ENCODE peak calls at places on chromosomes 7 and 10, in ten cellular contexts. K, B, S, R, E, Q, N, G, I and V are unnamed samples.

GRCh38 chr7:107063245-107064120 is 19.0 kb downstream of the PRKAR2B start:
- DNase-seq in S (no peak), Q (no peak), E (no peak), B (no peak), G (no peak), N (no peak), I (no peak), K (no peak), R (no peak), V (no peak)

GRCh38 chr7:77367976-77368375 is 48.2 kb downstream of the GSAP start:
- DNase-seq in S (no peak), Q (no peak), B (no peak), K (no peak), N (no peak), E (no peak), I (no peak), G (no peak), R (no peak), V (no peak)

GRCh38 chr7:31955021-31955420 is 115.2 kb downstream of the PDE1C start:
- DNase-seq in B (peak; percentile 64), Q (no peak), E (no peak), N (no peak), I (peak; percentile 58), R (no peak), G (no peak), K (no peak), S (no peak), V (no peak)

GRCh38 chr7:137073571-137074325 is 205.3 kb downstream of the CHRM2 start:
- DNase-seq in N (no peak), B (peak; percentile 82), I (peak; percentile 26), R (no peak), E (no peak), G (no peak), Q (no peak), K (no peak), S (no peak), V (no peak)

GRCh38 chr7:80324032-80324431 is 187.8 kb downstream of the GNAT3 start:
- DNase-seq in N (no peak), R (no peak), S (no peak), G (no peak), E (no peak), K (no peak), Q (no peak), B (peak; percentile 89), I (peak; percentile 94), V (peak; percentile 99)

GRCh38 chr7:24727165-24728120 is 29.8 kb downstream of the GSDME start:
- DNase-seq in G (no peak), S (no peak), Q (no peak), B (no peak), K (no peak), I (no peak), E (no peak), R (no peak), N (no peak), V (no peak)

GRCh38 chr10:72105098-72105475 is 16.7 kb upstream of the SPOCK2 start:
- DNase-seq in Q (no peak), S (no peak), B (no peak), G (no peak), N (no peak), I (no peak), E (no peak), R (no peak), K (no peak), V (no peak)

GRCh38 chr7:65373608-65374351 is at the start of gene ZNF92:
- DNase-seq in E (peak; percentile 97), G (peak; percentile 94), R (peak; percentile 95), B (peak; percentile 91), N (peak; percentile 97), I (peak; percentile 98), Q (peak; percentile 97), K (peak; percentile 97), S (peak; percentile 99), V (peak; percentile 91)

GRCh38 chr7:128017460-128017859 is 13.8 kb downstream of the LRRC4 start:
- DNase-seq in Q (no peak), K (no peak), G (no peak), E (no peak), S (no peak), N (no peak), I (no peak), B (no peak), R (no peak), V (no peak)

GRCh38 chr7:128021361-128021760 is 9.9 kb downstream of the LRRC4 start:
- DNase-seq in S (no peak), R (no peak), G (no peak), I (peak; percentile 95), B (peak; percentile 41), E (no peak), N (no peak), K (no peak), Q (no peak), V (peak; percentile 95)

GRCh38 chr7:128019330-128019729 is 11.9 kb downstream of the LRRC4 start:
- DNase-seq in R (no peak), G (no peak), B (no peak), Q (no peak), I (no peak), N (no peak), S (no peak), E (no peak), K (no peak), V (no peak)

GRCh38 chr7:128020161-128020560 is 11.1 kb downstream of the LRRC4 start:
- DNase-seq in G (no peak), K (no peak), Q (no peak), E (no peak), R (no peak), B (no peak), N (no peak), I (no peak), S (no peak), V (no peak)

GRCh38 chr7:128017880-128018845 is 13.1 kb downstream of the LRRC4 start:
- DNase-seq in N (no peak), B (peak; percentile 77), G (no peak), R (no peak), I (peak; percentile 45), K (no peak), S (no peak), Q (peak; percentile 56), E (no peak), V (no peak)
- H3K4me1 ChIP-seq in N (no peaks in the 10 kb centered on the region), B (peaks cover 6% of the 10 kb centered on the region), G (no peaks in the 10 kb centered on the region), R (no peaks in the 10 kb centered on the region), I (peaks cover 33% of the 10 kb centered on the region), K (peaks cover 20% of the 10 kb centered on the region), S (no peaks in the 10 kb centered on the region), Q (peaks cover 63% of the 10 kb centered on the region), E (peaks cover 18% of the 10 kb centered on the region), V (peaks cover 42% of the 10 kb centered on the region)

GRCh38 chr7:2038876-2039728 is 193.6 kb downstream of the MAD1L1 start:
- DNase-seq in K (no peak), S (no peak), G (peak; percentile 26), E (no peak), N (no peak), B (no peak), I (peak; percentile 4), Q (peak; percentile 15), R (no peak), V (no peak)

GRCh38 chr7:2041496-2042367 is 191.0 kb downstream of the MAD1L1 start:
- DNase-seq in K (no peak), B (no peak), R (no peak), S (no peak), I (no peak), N (no peak), Q (peak; percentile 14), E (no peak), G (peak; percentile 19), V (no peak)

GRCh38 chr7:2040893-2041270 is 191.9 kb downstream of the MAD1L1 start:
- DNase-seq in B (no peak), G (no peak), N (no peak), R (no peak), Q (peak; percentile 15), I (no peak), S (no peak), K (no peak), E (no peak), V (no peak)

GRCh38 chr7:2042650-2043049 is 190.1 kb downstream of the MAD1L1 start:
- DNase-seq in N (no peak), R (no peak), E (no peak), K (no peak), Q (peak; percentile 28), G (peak; percentile 14), S (no peak), I (no peak), B (no peak), V (no peak)

GRCh38 chr7:2040201-2040892 is 192.4 kb downstream of the MAD1L1 start:
- DNase-seq in Q (peak; percentile 5), G (peak; percentile 13), R (no peak), N (no peak), K (no peak), B (no peak), I (no peak), E (no peak), S (no peak), V (no peak)
- H3K4me1 ChIP-seq in Q (peaks cover 18% of the 10 kb centered on the region), G (peaks cover 6% of the 10 kb centered on the region), R (peaks cover 7% of the 10 kb centered on the region), N (no peaks in the 10 kb centered on the region), K (peaks cover 14% of the 10 kb centered on the region), B (no peaks in the 10 kb centered on the region), I (no peaks in the 10 kb centered on the region), E (peaks cover 18% of the 10 kb centered on the region), S (peaks cover 8% of the 10 kb centered on the region), V (no peaks in the 10 kb centered on the region)

GRCh38 chr10:528173-529165 is 161.0 kb downstream of the DIP2C start:
- DNase-seq in S (no peak), K (no peak), N (no peak), G (peak; percentile 26), R (no peak), I (no peak), E (no peak), B (no peak), Q (no peak), V (no peak)

GRCh38 chr10:531541-531940 is 157.9 kb downstream of the DIP2C start:
- DNase-seq in E (no peak), S (no peak), I (no peak), N (no peak), K (no peak), B (no peak), G (peak; percentile 28), R (no peak), Q (no peak), V (no peak)

GRCh38 chr10:527416-527815 is 162.1 kb downstream of the DIP2C start:
- DNase-seq in G (no peak), N (no peak), K (no peak), E (no peak), I (no peak), R (no peak), B (no peak), Q (no peak), S (no peak), V (no peak)

GRCh38 chr10:530717-531116 is 158.8 kb downstream of the DIP2C start:
- DNase-seq in E (no peak), G (no peak), N (no peak), S (no peak), R (no peak), K (no peak), B (no peak), Q (no peak), I (no peak), V (no peak)

GRCh38 chr10:529831-530230 is 159.6 kb downstream of the DIP2C start:
- DNase-seq in S (no peak), K (no peak), E (no peak), I (no peak), Q (no peak), R (no peak), G (no peak), B (no peak), N (no peak), V (no peak)
- H3K4me1 ChIP-seq in S (peaks cover 8% of the 10 kb centered on the region), K (no peaks in the 10 kb centered on the region), E (no peaks in the 10 kb centered on the region), I (no peaks in the 10 kb centered on the region), Q (no peaks in the 10 kb centered on the region), R (no peaks in the 10 kb centered on the region), G (peaks cover 24% of the 10 kb centered on the region), B (no peaks in the 10 kb centered on the region), N (no peaks in the 10 kb centered on the region), V (no peaks in the 10 kb centered on the region)

DNA sequence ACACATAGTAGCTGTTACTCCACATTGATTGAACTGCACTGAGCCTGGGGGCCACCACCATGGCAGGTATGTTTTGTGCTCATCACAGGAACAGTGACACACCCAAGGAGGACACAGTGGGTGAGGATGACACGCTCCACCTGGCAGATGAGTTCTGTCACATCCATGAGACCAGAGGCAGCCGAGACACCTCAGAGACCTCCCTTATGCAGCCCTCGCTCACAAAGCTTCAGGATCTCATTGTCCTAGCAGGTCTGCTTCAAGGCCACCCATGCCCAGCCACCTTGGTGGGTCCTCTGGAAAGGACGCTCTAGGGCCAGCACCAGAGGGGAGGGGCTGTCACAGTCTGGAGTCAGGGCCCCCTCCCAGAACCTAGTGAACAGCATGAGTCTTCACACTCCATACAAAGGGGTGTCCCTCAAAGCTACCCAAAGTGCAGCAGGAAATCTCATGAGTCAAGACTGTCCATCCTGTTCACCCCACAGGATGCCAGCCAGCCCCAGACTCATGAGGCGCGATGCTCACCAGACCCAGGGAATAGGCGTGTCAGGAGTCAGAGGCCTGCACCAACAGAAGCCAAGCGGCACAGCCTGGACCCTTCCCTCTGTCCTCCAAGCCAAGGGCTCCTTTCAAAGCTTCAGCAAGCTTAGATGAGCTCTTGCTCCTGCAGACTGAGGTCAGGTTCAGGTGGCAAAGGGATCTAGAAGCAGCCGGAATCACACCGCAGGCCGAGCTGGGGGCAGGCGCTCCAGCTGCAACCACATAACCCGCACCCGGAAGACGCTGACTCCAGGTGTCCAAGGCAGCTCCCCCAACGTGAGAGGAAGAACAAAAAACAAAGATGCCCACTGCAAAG is 9.6 kb downstream of the FAM53B start:
- DNase-seq in N (peak; percentile 25), G (no peak), B (no peak), S (no peak), E (peak; percentile 7), R (no peak), K (no peak), Q (no peak), I (no peak), V (no peak)
- H3K4me1 ChIP-seq in N (peaks cover 79% of the 10 kb centered on the region), G (peaks cover 76% of the 10 kb centered on the region), B (peaks cover 16% of the 10 kb centered on the region), S (peaks cover 81% of the 10 kb centered on the region), E (peaks cover 100% of the 10 kb centered on the region), R (peaks cover 84% of the 10 kb centered on the region), K (peaks cover 33% of the 10 kb centered on the region), Q (peaks cover 97% of the 10 kb centered on the region), I (peaks cover 11% of the 10 kb centered on the region), V (peaks cover 16% of the 10 kb centered on the region)